ENCODE peak calls at places on chromosomes 2 and 18, in eight cellular contexts. One of them, this sample, is unnamed. For H3K36me3, the result is how much of the 10 kb centered on the place peaks cover.

GRCh38 chr2:34012728-34013302 is 413.7 kb upstream of the FAM98A start:
- DNase-seq in esophagus muscularis mucosa: no peak
- DNase-seq in GM23338: peak
- DNase-seq in tibial nerve: peak
- DNase-seq in MM.1S: peak
- DNase-seq in cardiac muscle cell: peak
- DNase-seq in CD8-positive, alpha-beta T cell: no peak
- DNase-seq in esophagus squamous epithelium: no peak
- DNase-seq in this sample: peak

GRCh38 chr2:11729362-11730212 is 16.8 kb upstream of the LPIN1 start:
- DNase-seq in esophagus muscularis mucosa: no peak
- DNase-seq in tibial nerve: no peak
- DNase-seq in esophagus squamous epithelium: no peak
- DNase-seq in cardiac muscle cell: no peak
- DNase-seq in CD8-positive, alpha-beta T cell: no peak
- DNase-seq in GM23338: no peak
- DNase-seq in MM.1S: no peak
- DNase-seq in this sample: no peak

GRCh38 chr2:230068658-230069080 is at the start of gene SLC16A14:
- DNase-seq in CD8-positive, alpha-beta T cell: peak
- DNase-seq in GM23338: peak
- DNase-seq in esophagus squamous epithelium: no peak
- DNase-seq in MM.1S: peak
- DNase-seq in esophagus muscularis mucosa: no peak
- DNase-seq in tibial nerve: peak
- DNase-seq in cardiac muscle cell: peak
- DNase-seq in this sample: no peak

GRCh38 chr18:5710676-5711075 is 166.9 kb upstream of the EPB41L3 start:
- DNase-seq in MM.1S: no peak
- DNase-seq in GM23338: no peak
- DNase-seq in esophagus squamous epithelium: no peak
- DNase-seq in tibial nerve: no peak
- DNase-seq in cardiac muscle cell: no peak
- DNase-seq in CD8-positive, alpha-beta T cell: no peak
- DNase-seq in esophagus muscularis mucosa: no peak
- DNase-seq in this sample: no peak

GRCh38 chr2:11745613-11746375 is 638 bp upstream of the LPIN1 start:
- DNase-seq in CD8-positive, alpha-beta T cell: no peak
- DNase-seq in esophagus muscularis mucosa: no peak
- DNase-seq in esophagus squamous epithelium: no peak
- DNase-seq in MM.1S: no peak
- DNase-seq in tibial nerve: no peak
- DNase-seq in GM23338: no peak
- DNase-seq in cardiac muscle cell: no peak
- DNase-seq in this sample: no peak

GRCh38 chr2:136251777-136252477 is 134.0 kb upstream of the CXCR4 start:
- DNase-seq in esophagus muscularis mucosa: peak
- DNase-seq in MM.1S: no peak
- DNase-seq in tibial nerve: no peak
- DNase-seq in cardiac muscle cell: peak
- DNase-seq in CD8-positive, alpha-beta T cell: no peak
- DNase-seq in esophagus squamous epithelium: no peak
- DNase-seq in GM23338: no peak
- DNase-seq in this sample: no peak

GRCh38 chr2:96148410-96149217 is 3.4 kb upstream of the DUSP2 start:
- DNase-seq in cardiac muscle cell: peak
- DNase-seq in esophagus squamous epithelium: peak
- DNase-seq in MM.1S: no peak
- DNase-seq in GM23338: peak
- DNase-seq in esophagus muscularis mucosa: no peak
- DNase-seq in tibial nerve: peak
- DNase-seq in CD8-positive, alpha-beta T cell: peak
- DNase-seq in this sample: peak

GRCh38 chr2:240253583-240254145 is 113.2 kb upstream of the OTOS start:
- DNase-seq in MM.1S: no peak
- DNase-seq in esophagus squamous epithelium: no peak
- DNase-seq in CD8-positive, alpha-beta T cell: no peak
- DNase-seq in tibial nerve: peak
- DNase-seq in esophagus muscularis mucosa: peak
- DNase-seq in cardiac muscle cell: no peak
- DNase-seq in GM23338: no peak
- DNase-seq in this sample: no peak

GRCh38 chr2:215884741-215885140 is 128.6 kb downstream of the MREG start:
- DNase-seq in CD8-positive, alpha-beta T cell: no peak
- DNase-seq in tibial nerve: no peak
- DNase-seq in MM.1S: no peak
- DNase-seq in cardiac muscle cell: peak
- DNase-seq in GM23338: no peak
- DNase-seq in esophagus squamous epithelium: no peak
- DNase-seq in esophagus muscularis mucosa: no peak
- DNase-seq in this sample: no peak

GRCh38 chr2:17877811-17878221 is 651 bp upstream of the KCNS3 start:
- DNase-seq in esophagus muscularis mucosa: no peak
- DNase-seq in tibial nerve: peak
- DNase-seq in esophagus squamous epithelium: no peak
- DNase-seq in MM.1S: peak
- DNase-seq in CD8-positive, alpha-beta T cell: no peak
- DNase-seq in GM23338: peak
- DNase-seq in cardiac muscle cell: peak
- DNase-seq in this sample: no peak

GRCh38 chr18:12254137-12254819 is at the start of gene CIDEA:
- DNase-seq in cardiac muscle cell: peak
- DNase-seq in tibial nerve: no peak
- DNase-seq in esophagus muscularis mucosa: no peak
- DNase-seq in esophagus squamous epithelium: no peak
- DNase-seq in MM.1S: no peak
- DNase-seq in CD8-positive, alpha-beta T cell: no peak
- DNase-seq in GM23338: peak
- DNase-seq in this sample: no peak

GRCh38 chr2:197677483-197677882 is 2.1 kb upstream of the RFTN2 start:
- DNase-seq in esophagus squamous epithelium: no peak
- DNase-seq in GM23338: no peak
- DNase-seq in tibial nerve: no peak
- DNase-seq in CD8-positive, alpha-beta T cell: no peak
- DNase-seq in MM.1S: no peak
- DNase-seq in esophagus muscularis mucosa: no peak
- DNase-seq in cardiac muscle cell: peak
- DNase-seq in this sample: no peak

GRCh38 chr18:21177742-21178305 is 64.2 kb upstream of the GREB1L start:
- DNase-seq in tibial nerve: no peak
- DNase-seq in esophagus squamous epithelium: no peak
- DNase-seq in GM23338: no peak
- DNase-seq in CD8-positive, alpha-beta T cell: no peak
- DNase-seq in esophagus muscularis mucosa: no peak
- DNase-seq in cardiac muscle cell: no peak
- DNase-seq in MM.1S: no peak
- DNase-seq in this sample: no peak

DNA sequence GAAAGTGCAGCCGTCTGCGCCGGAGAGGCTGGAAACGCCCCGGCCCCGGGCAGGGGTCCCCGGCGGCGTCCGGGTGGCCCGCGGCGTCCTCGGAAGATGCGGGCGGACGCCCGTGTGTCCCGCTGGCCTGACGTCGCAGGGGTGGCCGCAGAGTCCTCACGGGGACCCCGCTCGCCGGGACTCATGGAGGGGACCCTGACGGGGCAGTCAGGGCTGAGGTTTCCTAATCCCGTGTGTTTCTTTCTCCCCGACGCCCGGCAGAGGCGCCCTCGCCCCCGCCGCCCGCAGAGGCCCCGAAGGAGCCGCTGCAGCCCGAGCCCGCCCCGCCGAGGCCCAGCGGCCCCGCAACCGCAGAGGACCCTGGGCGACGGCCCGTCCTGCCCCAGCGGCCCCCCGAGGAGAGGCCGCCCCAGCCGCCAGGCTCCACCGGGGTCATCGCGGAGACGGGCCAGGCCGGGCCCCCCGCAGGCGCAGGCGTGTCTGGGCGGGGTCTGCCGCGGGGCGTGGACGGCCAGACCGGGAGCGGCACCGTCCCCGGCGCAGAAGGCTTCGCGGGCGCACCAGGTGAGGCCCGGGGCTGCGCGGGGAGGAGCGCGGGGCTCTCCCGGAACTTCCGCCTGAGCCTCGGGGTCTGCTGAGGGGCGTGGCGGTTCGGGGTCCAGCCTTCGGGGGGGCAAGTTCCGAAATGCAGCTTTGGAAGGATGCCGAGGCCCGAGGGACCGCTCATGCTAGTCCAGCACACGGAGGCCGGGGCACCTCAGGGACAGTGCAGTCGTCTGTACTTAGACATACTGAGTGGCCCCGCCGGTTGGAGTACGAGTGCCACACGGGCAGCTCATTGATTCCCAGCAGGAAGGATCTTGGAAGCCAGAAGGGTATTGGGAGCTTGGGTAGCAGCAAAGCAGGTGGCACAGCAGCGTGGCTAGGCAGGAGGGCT is 60.0 kb downstream of the EMILIN2 start:
- DNase-seq in cardiac muscle cell: peak
- DNase-seq in tibial nerve: no peak
- DNase-seq in esophagus squamous epithelium: no peak
- DNase-seq in MM.1S: peak
- DNase-seq in CD8-positive, alpha-beta T cell: peak
- DNase-seq in esophagus muscularis mucosa: no peak
- DNase-seq in GM23338: peak
- DNase-seq in this sample: peak
- TF ChIP-seq CTCF in cardiac muscle cell: peak
- TF ChIP-seq CTCF in tibial nerve: peak
- TF ChIP-seq CTCF in esophagus squamous epithelium: no peak
- TF ChIP-seq CTCF in MM.1S: peak
- TF ChIP-seq CTCF in CD8-positive, alpha-beta T cell: peak
- TF ChIP-seq CTCF in esophagus muscularis mucosa: peak
- TF ChIP-seq CTCF in GM23338: no peak
- TF ChIP-seq CTCF in this sample: peak

GRCh38 chr2:46169452-46169851 is 127.8 kb upstream of the EPAS1 start:
- DNase-seq in esophagus muscularis mucosa: no peak
- DNase-seq in tibial nerve: no peak
- DNase-seq in cardiac muscle cell: no peak
- DNase-seq in MM.1S: no peak
- DNase-seq in CD8-positive, alpha-beta T cell: no peak
- DNase-seq in GM23338: no peak
- DNase-seq in esophagus squamous epithelium: no peak
- DNase-seq in this sample: no peak
- H3K36me3 ChIP-seq in esophagus muscularis mucosa: under half
- H3K36me3 ChIP-seq in tibial nerve: under half
- H3K36me3 ChIP-seq in cardiac muscle cell: under half
- H3K36me3 ChIP-seq in MM.1S: under half
- H3K36me3 ChIP-seq in CD8-positive, alpha-beta T cell: under half
- H3K36me3 ChIP-seq in GM23338: under half
- H3K36me3 ChIP-seq in esophagus squamous epithelium: under half
- H3K36me3 ChIP-seq in this sample: under half

GRCh38 chr2:118222643-118223486 is 134.6 kb downstream of the INSIG2 start:
- DNase-seq in MM.1S: peak
- DNase-seq in esophagus squamous epithelium: no peak
- DNase-seq in esophagus muscularis mucosa: no peak
- DNase-seq in GM23338: no peak
- DNase-seq in CD8-positive, alpha-beta T cell: no peak
- DNase-seq in cardiac muscle cell: peak
- DNase-seq in tibial nerve: no peak
- DNase-seq in this sample: no peak

GRCh38 chr2:118224888-118225264 is 136.6 kb downstream of the INSIG2 start:
- DNase-seq in esophagus squamous epithelium: no peak
- DNase-seq in esophagus muscularis mucosa: no peak
- DNase-seq in cardiac muscle cell: no peak
- DNase-seq in CD8-positive, alpha-beta T cell: no peak
- DNase-seq in GM23338: peak
- DNase-seq in tibial nerve: no peak
- DNase-seq in MM.1S: no peak
- DNase-seq in this sample: no peak

GRCh38 chr2:118221952-118222594 is 133.8 kb downstream of the INSIG2 start:
- DNase-seq in MM.1S: peak
- DNase-seq in tibial nerve: peak
- DNase-seq in esophagus muscularis mucosa: no peak
- DNase-seq in CD8-positive, alpha-beta T cell: no peak
- DNase-seq in esophagus squamous epithelium: no peak
- DNase-seq in cardiac muscle cell: peak
- DNase-seq in GM23338: peak
- DNase-seq in this sample: no peak

GRCh38 chr2:118224144-118224887 is 136.0 kb downstream of the INSIG2 start:
- DNase-seq in esophagus muscularis mucosa: peak
- DNase-seq in GM23338: peak
- DNase-seq in MM.1S: peak
- DNase-seq in cardiac muscle cell: peak
- DNase-seq in esophagus squamous epithelium: no peak
- DNase-seq in tibial nerve: no peak
- DNase-seq in CD8-positive, alpha-beta T cell: peak
- DNase-seq in this sample: peak

DNA sequence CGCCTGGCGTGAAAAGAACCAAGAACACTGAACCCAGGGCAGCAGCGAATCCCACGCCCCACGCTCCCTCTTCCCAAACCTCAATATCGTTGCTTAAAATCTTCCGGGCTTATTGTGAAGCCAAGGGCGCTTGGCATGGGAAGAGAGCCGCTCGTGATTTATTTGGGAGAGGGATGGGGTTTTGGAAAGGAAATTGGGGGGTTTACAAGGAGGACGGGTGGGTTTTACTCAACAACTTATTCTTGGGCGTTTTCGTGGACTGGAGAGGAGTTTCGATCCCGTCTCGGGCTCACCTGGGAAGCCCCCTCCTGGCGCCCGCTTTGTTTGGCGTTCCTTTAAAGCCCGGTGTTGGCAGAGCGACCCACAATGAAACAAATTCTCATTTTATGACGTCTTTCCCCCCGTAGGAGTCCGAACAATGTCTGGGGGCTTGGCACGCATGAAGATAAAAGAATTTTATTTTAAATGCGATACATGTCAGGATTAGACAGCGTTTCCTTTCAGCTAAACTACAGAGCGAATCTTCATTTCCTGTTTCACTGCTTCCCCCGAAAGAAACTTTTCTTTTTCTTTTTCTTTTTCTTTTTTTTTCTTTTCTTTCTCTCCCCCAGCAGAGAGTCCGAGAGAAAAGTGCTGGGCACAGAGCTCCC is 135.3 kb downstream of the INSIG2 start:
- DNase-seq in esophagus squamous epithelium: no peak
- DNase-seq in esophagus muscularis mucosa: no peak
- DNase-seq in tibial nerve: no peak
- DNase-seq in CD8-positive, alpha-beta T cell: no peak
- DNase-seq in MM.1S: peak
- DNase-seq in cardiac muscle cell: peak
- DNase-seq in GM23338: peak
- DNase-seq in this sample: no peak
- H3K27ac ChIP-seq in esophagus squamous epithelium: no peak
- H3K27ac ChIP-seq in esophagus muscularis mucosa: no peak
- H3K27ac ChIP-seq in tibial nerve: no peak
- H3K27ac ChIP-seq in CD8-positive, alpha-beta T cell: peak
- H3K27ac ChIP-seq in MM.1S: peak
- H3K27ac ChIP-seq in cardiac muscle cell: no peak
- H3K27ac ChIP-seq in GM23338: no peak
- H3K27ac ChIP-seq in this sample: no peak

DNA sequence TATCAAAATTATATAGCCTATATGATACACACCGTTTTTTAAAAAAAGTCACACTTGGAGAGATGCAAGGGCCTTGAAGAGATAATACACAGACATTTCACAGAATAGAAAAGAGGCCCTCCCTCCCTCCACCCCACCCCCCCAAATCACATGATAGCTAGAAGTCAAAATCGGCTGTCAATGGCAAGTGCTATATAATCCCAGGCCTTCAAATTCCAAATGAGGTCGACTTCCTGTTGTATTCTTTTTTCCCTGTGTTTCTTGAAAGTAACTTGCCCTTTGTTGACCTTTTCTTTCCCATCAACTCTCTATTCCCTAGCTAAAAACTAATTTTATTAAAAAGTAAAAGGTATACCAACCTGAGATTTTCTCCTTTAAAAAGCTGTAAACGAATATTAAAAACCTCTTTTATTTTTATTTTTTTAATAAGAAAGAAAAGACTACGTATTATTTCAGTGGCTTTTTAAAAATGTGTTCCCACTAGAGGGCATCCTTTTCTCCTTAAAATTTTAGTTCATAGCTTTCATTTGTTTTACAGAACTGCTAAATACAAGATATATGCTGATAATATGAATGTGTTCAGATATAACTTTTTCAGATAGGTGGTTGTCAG is 46.6 kb downstream of the KCMF1 start:
- DNase-seq in CD8-positive, alpha-beta T cell: no peak
- DNase-seq in cardiac muscle cell: peak
- DNase-seq in GM23338: peak
- DNase-seq in esophagus muscularis mucosa: no peak
- DNase-seq in MM.1S: no peak
- DNase-seq in tibial nerve: no peak
- DNase-seq in esophagus squamous epithelium: no peak
- DNase-seq in this sample: no peak
- TF ChIP-seq CTCF in CD8-positive, alpha-beta T cell: peak
- TF ChIP-seq CTCF in cardiac muscle cell: peak
- TF ChIP-seq CTCF in GM23338: peak
- TF ChIP-seq CTCF in esophagus muscularis mucosa: peak
- TF ChIP-seq CTCF in MM.1S: peak
- TF ChIP-seq CTCF in tibial nerve: peak
- TF ChIP-seq CTCF in esophagus squamous epithelium: peak
- TF ChIP-seq CTCF in this sample: peak